ENCODE peak calls at places on chromosome 5, in six cellular contexts. J is cardiac fibroblast, M is sciatic nerve, U is GM04504, C is endothelial cell of umbilical vein, L is GM23338. Q is an unnamed sample.

GRCh38 chr5:83125560-83125959 is 48.2 kb downstream of the XRCC4 start:
- DNase-seq in J (no peak), M (no peak), U (no peak), C (no peak), L (peak), Q (no peak)

GRCh38 chr5:143896471-143896870 is 84.5 kb downstream of the HMHB1 start:
- DNase-seq in J (no peak), M (no peak), U (no peak), C (no peak), L (no peak), Q (no peak)

GRCh38 chr5:3596261-3596825 is 711 bp downstream of the IRX1 start:
- DNase-seq in J (no peak), M (no peak), U (no peak), C (no peak), L (peak), Q (no peak)

GRCh38 chr5:62299600-62299999 is 6.4 kb upstream of the KIF2A start:
- DNase-seq in J (no peak), M (no peak), U (no peak), C (no peak), L (no peak), Q (no peak)

GRCh38 chr5:87579678-87580077 is 166.9 kb upstream of the CCNH start:
- DNase-seq in J (no peak), M (no peak), U (no peak), C (no peak), L (no peak), Q (no peak)

GRCh38 chr5:14444988-14445387 is 136.6 kb upstream of the OTULINL start:
- DNase-seq in J (peak), M (no peak), U (no peak), C (peak), L (no peak), Q (no peak)

GRCh38 chr5:124806026-124806856 is 59.8 kb upstream of the ZNF608 start:
- DNase-seq in J (peak), M (peak), U (no peak), C (peak), L (peak), Q (no peak)

GRCh38 chr5:35117960-35118359 is 70.2 kb upstream of the AGXT2 start:
- DNase-seq in J (peak), M (no peak), U (peak), C (no peak), L (no peak), Q (no peak)

GRCh38 chr5:164518741-164519080 is 1013.3 kb downstream of the MAT2B start:
- DNase-seq in J (no peak), M (no peak), U (no peak), C (no peak), L (no peak), Q (no peak)

GRCh38 chr5:178387856-178388190 is 155.2 kb upstream of the PHYKPL start:
- DNase-seq in J (no peak), M (no peak), U (no peak), C (no peak), L (no peak), Q (no peak)

GRCh38 chr5:174724484-174725260 is at the start of gene MSX2:
- DNase-seq in J (peak), M (peak), U (peak), C (peak), L (peak), Q (no peak)

GRCh38 chr5:170357853-170358497 is 31.2 kb downstream of the KCNMB1 start:
- DNase-seq in J (no peak), M (peak), U (no peak), C (no peak), L (no peak), Q (no peak)

GRCh38 chr5:97874491-97874890 is 691.4 kb upstream of the RIOK2 start:
- DNase-seq in J (no peak), M (no peak), U (peak), C (no peak), L (no peak), Q (no peak)

GRCh38 chr5:116539222-116539621 is 35.4 kb downstream of the SEMA6A start:
- DNase-seq in J (no peak), M (no peak), U (no peak), C (no peak), L (no peak), Q (no peak)

GRCh38 chr5:71743135-71743534 is 24.1 kb downstream of the CARTPT start:
- DNase-seq in J (no peak), M (no peak), U (no peak), C (no peak), L (no peak), Q (no peak)

GRCh38 chr5:113178073-113178779 is 201.6 kb downstream of the DCP2 start:
- DNase-seq in J (no peak), M (no peak), U (no peak), C (no peak), L (no peak), Q (no peak)

GRCh38 chr5:18219241-18219640 is 585.0 kb downstream of the TAF11L14 start:
- DNase-seq in J (no peak), M (no peak), U (no peak), C (no peak), L (no peak), Q (no peak)

GRCh38 chr5:33321026-33321425 is 119.7 kb upstream of the TARS1 start:
- DNase-seq in J (peak), M (no peak), U (peak), C (peak), L (no peak), Q (no peak)

GRCh38 chr5:138543730-138544104 is 681 bp upstream of the ETF1 start:
- DNase-seq in J (no peak), M (no peak), U (no peak), C (no peak), L (no peak), Q (no peak)

GRCh38 chr5:77032635-77033034 is 2.4 kb downstream of the AGGF1 start:
- DNase-seq in J (no peak), M (no peak), U (no peak), C (no peak), L (no peak), Q (no peak)

GRCh38 chr5:175329976-175330375 is 114.0 kb downstream of the DRD1 start:
- DNase-seq in J (no peak), M (no peak), U (no peak), C (no peak), L (no peak), Q (no peak)

GRCh38 chr5:179438041-179438441 is 92.8 kb upstream of the ADAMTS2 start:
- DNase-seq in J (peak), M (no peak), U (no peak), C (no peak), L (no peak), Q (no peak)

GRCh38 chr5:109987355-109987754 is 297.6 kb downstream of the MAN2A1 start:
- DNase-seq in J (no peak), M (no peak), U (no peak), C (no peak), L (no peak), Q (no peak)

GRCh38 chr5:25190521-25191000 is 545.8 kb upstream of the CDH10 start:
- DNase-seq in J (no peak), M (no peak), U (no peak), C (no peak), L (no peak), Q (no peak)

GRCh38 chr5:178165585-178165984 is 11.9 kb upstream of the NHP2 start:
- DNase-seq in J (no peak), M (no peak), U (no peak), C (no peak), L (no peak), Q (no peak)

GRCh38 chr5:107337281-107337680 is 333.5 kb downstream of the EFNA5 start:
- DNase-seq in J (no peak), M (no peak), U (peak), C (no peak), L (no peak), Q (no peak)

GRCh38 chr5:15388856-15389255 is 111.1 kb upstream of the FBXL7 start:
- DNase-seq in J (no peak), M (no peak), U (no peak), C (no peak), L (no peak), Q (no peak)

GRCh38 chr5:75694781-75695180 is 22.5 kb downstream of the POC5 start:
- DNase-seq in J (no peak), M (no peak), U (no peak), C (no peak), L (no peak), Q (no peak)

GRCh38 chr5:124952079-124952478 is 205.6 kb upstream of the ZNF608 start:
- DNase-seq in J (no peak), M (no peak), U (no peak), C (no peak), L (no peak), Q (no peak)